ENCODE peak calls at places on chromosomes 6 and 20, in eight cellular contexts. H is A549; K is right lobe of liver; E is IMR-90; O is mammary epithelial cell; F is CD4-positive, alpha-beta T cell; W is endodermal cell; M is hepatocyte. P is an unnamed sample.

GRCh38 chr6:496649-497048 is 105.1 kb downstream of the IRF4 start:
- DNase-seq in H (no peak), K (no peak), E (no peak), O (no peak), F (no peak), W (no peak), M (no peak), P (no peak)

GRCh38 chr20:25571817-25572216 is 13.5 kb downstream of the NINL start:
- DNase-seq in H (no peak), K (no peak), E (no peak), O (no peak), F (no peak), W (peak; percentile 15), M (no peak), P (no peak)

GRCh38 chr6:89660981-89661380 is 22.4 kb upstream of the LYRM2 start:
- DNase-seq in H (no peak), K (no peak), E (no peak), O (no peak), F (no peak), W (peak; percentile 5), M (no peak), P (no peak)

GRCh38 chr20:4666001-4666470 is 55.7 kb upstream of the PRND start:
- DNase-seq in H (no peak), K (no peak), E (peak; percentile 49), O (peak; percentile 95), F (peak; percentile 38), W (no peak), M (no peak), P (peak; percentile 78)

GRCh38 chr6:79676785-79677736 is 45.9 kb downstream of the SH3BGRL2 start:
- DNase-seq in H (no peak), K (no peak), E (no peak), O (no peak), F (no peak), W (no peak), M (no peak), P (no peak)

GRCh38 chr6:148678682-148679081 is 68.1 kb upstream of the UST start:
- DNase-seq in H (no peak), K (no peak), E (no peak), O (no peak), F (no peak), W (no peak), M (no peak), P (no peak)

GRCh38 chr20:50610212-50610718 is 81.1 kb downstream of the RIPOR3 start:
- DNase-seq in H (no peak), K (no peak), E (no peak), O (no peak), F (no peak), W (peak; percentile 41), M (no peak), P (no peak)

GRCh38 chr6:139152088-139152891 is 17.4 kb downstream of the HECA start:
- DNase-seq in H (no peak), K (no peak), E (peak; percentile 84), O (no peak), F (no peak), W (no peak), M (no peak), P (no peak)

GRCh38 chr6:163338671-163339405 is 75.7 kb upstream of the QKI start:
- DNase-seq in H (no peak), K (no peak), E (peak; percentile 56), O (no peak), F (no peak), W (no peak), M (no peak), P (peak; percentile 71)

GRCh38 chr6:144989319-144990099 is 704.4 kb downstream of the UTRN start:
- DNase-seq in H (no peak), K (no peak), E (no peak), O (no peak), F (no peak), W (no peak), M (no peak), P (no peak)

GRCh38 chr6:111265842-111266241 is 178.5 kb downstream of the SLC16A10 start:
- DNase-seq in H (no peak), K (no peak), E (peak; percentile 81), O (no peak), F (no peak), W (no peak), M (no peak), P (no peak)

GRCh38 chr6:17454316-17455005 is 61.1 kb downstream of the CAP2 start:
- DNase-seq in H (no peak), K (no peak), E (peak; percentile 59), O (no peak), F (no peak), W (no peak), M (no peak), P (no peak)

GRCh38 chr6:4472222-4472621 is 304.0 kb upstream of the CDYL start:
- DNase-seq in H (no peak), K (no peak), E (no peak), O (no peak), F (no peak), W (no peak), M (no peak), P (no peak)

GRCh38 chr6:38773338-38773737 is 58.2 kb downstream of the DNAH8 start:
- DNase-seq in H (no peak), K (no peak), E (no peak), O (peak; percentile 41), F (no peak), W (peak; percentile 89), M (peak; percentile 22), P (no peak)

GRCh38 chr6:82182756-82183155 is 64.8 kb downstream of the IBTK start:
- DNase-seq in H (no peak), K (no peak), E (peak; percentile 70), O (peak; percentile 12), F (no peak), W (no peak), M (no peak), P (no peak)

GRCh38 chr6:108689279-108690161 is 128.8 kb downstream of the FOXO3 start:
- DNase-seq in H (no peak), K (peak; percentile 88), E (peak; percentile 94), O (peak; percentile 100), F (no peak), W (peak; percentile 35), M (peak; percentile 42), P (no peak)

GRCh38 chr6:89987140-89987539 is 92.9 kb downstream of the GJA10 start:
- DNase-seq in H (no peak), K (no peak), E (peak; percentile 32), O (no peak), F (no peak), W (no peak), M (no peak), P (no peak)

GRCh38 chr6:22468566-22468965 is 100.8 kb upstream of the HDGFL1 start:
- DNase-seq in H (no peak), K (no peak), E (peak; percentile 58), O (no peak), F (no peak), W (no peak), M (no peak), P (no peak)
- H3K9me3 ChIP-seq in H (no peaks in the 10 kb centered on the region), K (no peaks in the 10 kb centered on the region), E (no peaks in the 10 kb centered on the region), O (no peaks in the 10 kb centered on the region), F (no peaks in the 10 kb centered on the region), W (no peaks in the 10 kb centered on the region), M (no peaks in the 10 kb centered on the region), P (no peaks in the 10 kb centered on the region)

GRCh38 chr20:54110457-54110856 is 40.1 kb upstream of the BCAS1 start:
- DNase-seq in H (no peak), K (no peak), E (no peak), O (no peak), F (no peak), W (no peak), M (no peak), P (no peak)

GRCh38 chr20:54108817-54109216 is 38.4 kb upstream of the BCAS1 start:
- DNase-seq in H (no peak), K (no peak), E (no peak), O (no peak), F (no peak), W (no peak), M (no peak), P (no peak)

GRCh38 chr20:54108394-54108643 is 37.9 kb upstream of the BCAS1 start:
- DNase-seq in H (no peak), K (no peak), E (no peak), O (no peak), F (no peak), W (no peak), M (no peak), P (no peak)

GRCh38 chr20:54111460-54111859 is 41.1 kb upstream of the BCAS1 start:
- DNase-seq in H (no peak), K (no peak), E (no peak), O (no peak), F (no peak), W (no peak), M (no peak), P (no peak)

DNA sequence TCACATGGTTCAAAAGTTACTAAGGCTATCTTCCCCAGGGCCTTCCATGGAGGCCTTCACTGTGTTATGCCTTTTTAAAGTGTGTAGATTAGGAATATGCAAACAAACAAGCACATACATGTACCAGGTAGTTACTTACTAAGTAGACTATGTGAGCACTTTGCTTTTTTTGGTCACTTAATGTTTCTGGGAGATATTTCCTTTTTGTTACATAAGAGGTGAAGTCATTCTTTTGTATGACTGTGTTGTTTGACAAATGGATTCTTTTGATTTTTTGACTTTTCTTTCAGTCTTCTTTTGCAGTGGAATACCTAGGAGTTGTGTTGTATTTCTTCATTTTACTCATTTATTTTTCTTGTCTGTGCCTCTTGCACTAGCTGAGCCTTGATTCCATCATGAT is 39.6 kb upstream of the BCAS1 start:
- DNase-seq in H (no peak), K (no peak), E (no peak), O (peak; percentile 62), F (no peak), W (no peak), M (no peak), P (no peak)
- H3K9me3 ChIP-seq in H (peaks cover 16% of the 10 kb centered on the region), K (no peaks in the 10 kb centered on the region), E (no peaks in the 10 kb centered on the region), O (peaks cover 5% of the 10 kb centered on the region), F (no peaks in the 10 kb centered on the region), W (no peaks in the 10 kb centered on the region), M (no peaks in the 10 kb centered on the region), P (no peaks in the 10 kb centered on the region)

GRCh38 chr20:44596876-44597275 is 14.5 kb downstream of the PKIG start:
- DNase-seq in H (no peak), K (no peak), E (no peak), O (no peak), F (no peak), W (no peak), M (no peak), P (no peak)
- H3K9me3 ChIP-seq in H (no peaks in the 10 kb centered on the region), K (no peaks in the 10 kb centered on the region), E (no peaks in the 10 kb centered on the region), O (no peaks in the 10 kb centered on the region), F (no peaks in the 10 kb centered on the region), W (no peaks in the 10 kb centered on the region), M (no peaks in the 10 kb centered on the region), P (no peaks in the 10 kb centered on the region)

GRCh38 chr6:170097505-170098427 is 193.1 kb downstream of the DLL1 start:
- DNase-seq in H (no peak), K (no peak), E (no peak), O (no peak), F (no peak), W (peak; percentile 19), M (no peak), P (no peak)
- H3K9me3 ChIP-seq in H (no peaks in the 10 kb centered on the region), K (no peaks in the 10 kb centered on the region), E (peaks cover 69% of the 10 kb centered on the region), O (no peaks in the 10 kb centered on the region), F (no peaks in the 10 kb centered on the region), W (no peaks in the 10 kb centered on the region), M (no peaks in the 10 kb centered on the region), P (peaks cover 12% of the 10 kb centered on the region)